ENCODE peak calls at places on chromosomes 6 and 20, in five cellular contexts. M is lung; G is CD4-positive, CD25-positive, alpha-beta regulatory T cell; J is CD8-positive, alpha-beta T cell; X is cardiac muscle cell. R is an unnamed sample. For H3K36me3, H3K4me1 and H3K27me3, the result is how much of the 10 kb centered on the place peaks cover.

GRCh38 chr6:131831392-131831791 is 23.6 kb downstream of the ENPP1 start:
- DNase-seq in X (no peak), M (no peak), J (no peak), G (no peak), R (no peak)

GRCh38 chr6:36786055-36786675 is 53.1 kb downstream of the CPNE5 start:
- DNase-seq in X (no peak), M (no peak), G (no peak), J (no peak), R (no peak)

GRCh38 chr6:150133686-150134085 is 9.2 kb upstream of the PPP1R14C start:
- DNase-seq in M (no peak), J (no peak), X (no peak), G (no peak), R (no peak)

GRCh38 chr6:136547336-136547735 is 2.9 kb downstream of the MAP7 start:
- DNase-seq in X (peak), J (no peak), G (no peak), M (no peak), R (no peak)

GRCh38 chr20:38932457-38933120 is 6.4 kb downstream of the FAM83D start:
- DNase-seq in G (no peak), X (no peak), M (no peak), J (no peak), R (no peak)

GRCh38 chr6:3825331-3825831 is 23.8 kb upstream of the FAM50B start:
- DNase-seq in M (peak), X (no peak), G (no peak), J (no peak), R (no peak)

GRCh38 chr6:134331255-134331654 is 13.3 kb upstream of the SGK1 start:
- DNase-seq in X (no peak), M (no peak), J (no peak), G (no peak), R (no peak)

GRCh38 chr6:147262943-147263342 is 58.7 kb downstream of the STXBP5 start:
- DNase-seq in G (no peak), J (no peak), M (no peak), X (no peak), R (no peak)

GRCh38 chr6:8830794-8831193 is 395.4 kb upstream of the SLC35B3 start:
- DNase-seq in M (no peak), J (no peak), G (no peak), X (no peak), R (no peak)

GRCh38 chr6:158625881-158626305 is 18.6 kb downstream of the DYNLT1 start:
- DNase-seq in J (no peak), G (no peak), M (no peak), X (no peak), R (no peak)

GRCh38 chr6:63447134-63447533 is 125.1 kb upstream of the LOC128125822 start:
- DNase-seq in G (no peak), M (no peak), J (no peak), X (no peak), R (no peak)

GRCh38 chr20:52039746-52040145 is 151.8 kb downstream of the ZFP64 start:
- DNase-seq in M (no peak), G (no peak), J (no peak), X (no peak), R (no peak)

DNA sequence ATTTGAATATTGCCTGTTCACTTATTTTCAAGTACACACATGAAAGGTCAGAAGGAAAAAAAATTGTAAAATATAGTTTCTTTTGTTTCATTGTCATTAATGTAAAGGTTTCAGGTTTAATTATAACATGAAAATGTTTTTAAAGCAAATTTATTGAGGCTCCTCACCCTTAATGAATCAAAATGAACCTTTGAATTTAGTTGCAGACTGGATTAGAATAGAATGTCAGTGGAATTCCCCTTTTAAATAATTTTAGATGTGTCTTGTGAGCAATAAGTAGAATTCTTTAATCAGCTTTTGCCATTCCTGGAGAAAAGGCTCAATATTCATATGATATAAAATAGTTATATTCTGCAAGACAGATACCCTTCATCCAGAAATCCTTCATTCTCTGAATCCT is 70.7 kb upstream of the SMIM8 start:
- DNase-seq in J (no peak), M (no peak), X (no peak), G (no peak), R (no peak)
- H3K36me3 ChIP-seq in J (under half), M (under half), X (under half), G (half or more), R (under half)

GRCh38 chr6:48471326-48471725 is 360.3 kb upstream of the PTCHD4 start:
- DNase-seq in J (no peak), X (no peak), M (no peak), G (no peak), R (no peak)
- H3K4me1 ChIP-seq in J (under half), X (under half), M (under half), G (under half), R (under half)

GRCh38 chr20:1630186-1630585 is 10.4 kb upstream of the SIRPB1 start:
- DNase-seq in J (no peak), M (no peak), G (no peak), X (no peak), R (no peak)

GRCh38 chr20:1626528-1627192 is 6.9 kb upstream of the SIRPB1 start:
- DNase-seq in G (no peak), J (no peak), X (no peak), M (no peak), R (no peak)

GRCh38 chr20:1629321-1629720 is 9.5 kb upstream of the SIRPB1 start:
- DNase-seq in J (no peak), G (no peak), X (no peak), M (no peak), R (no peak)

GRCh38 chr20:1631309-1632227 is 11.8 kb upstream of the SIRPB1 start:
- DNase-seq in X (no peak), J (no peak), G (no peak), M (no peak), R (no peak)

DNA sequence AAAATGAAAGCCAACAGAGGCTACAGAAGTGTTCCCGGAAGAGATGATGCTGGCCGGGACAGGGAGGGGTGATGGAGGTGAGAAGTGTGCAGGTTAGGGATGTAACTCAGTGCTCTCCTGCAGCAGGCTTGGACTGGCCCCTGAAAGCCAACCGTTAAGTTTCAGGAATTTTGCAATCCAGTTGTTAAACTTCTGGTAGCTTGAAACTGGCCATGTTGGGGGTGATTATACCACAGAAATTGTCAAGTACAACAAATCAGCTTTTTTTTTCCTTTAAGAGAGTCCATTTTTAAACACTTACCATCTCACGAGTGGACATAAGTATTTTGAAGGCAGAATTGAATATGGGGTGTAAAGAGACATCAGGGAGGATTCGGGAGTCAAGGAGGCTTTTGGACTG is 8.8 kb upstream of the SIRPB1 start:
- DNase-seq in G (no peak), J (no peak), M (no peak), X (no peak), R (no peak)
- H3K27me3 ChIP-seq in G (under half), J (under half), M (under half), X (under half), R (under half)

GRCh38 chr20:6012166-6012565 is 41.7 kb downstream of the LRRN4 start:
- DNase-seq in G (no peak), M (no peak), J (no peak), X (no peak), R (no peak)

GRCh38 chr20:6014957-6015356 is 38.9 kb downstream of the LRRN4 start:
- DNase-seq in M (no peak), J (no peak), G (no peak), X (no peak), R (no peak)

GRCh38 chr20:6017467-6017866 is 36.4 kb downstream of the LRRN4 start:
- DNase-seq in X (no peak), G (no peak), M (no peak), J (no peak), R (no peak)

GRCh38 chr20:6017880-6018279 is 36.0 kb downstream of the LRRN4 start:
- DNase-seq in J (no peak), M (no peak), G (no peak), X (no peak), R (no peak)

DNA sequence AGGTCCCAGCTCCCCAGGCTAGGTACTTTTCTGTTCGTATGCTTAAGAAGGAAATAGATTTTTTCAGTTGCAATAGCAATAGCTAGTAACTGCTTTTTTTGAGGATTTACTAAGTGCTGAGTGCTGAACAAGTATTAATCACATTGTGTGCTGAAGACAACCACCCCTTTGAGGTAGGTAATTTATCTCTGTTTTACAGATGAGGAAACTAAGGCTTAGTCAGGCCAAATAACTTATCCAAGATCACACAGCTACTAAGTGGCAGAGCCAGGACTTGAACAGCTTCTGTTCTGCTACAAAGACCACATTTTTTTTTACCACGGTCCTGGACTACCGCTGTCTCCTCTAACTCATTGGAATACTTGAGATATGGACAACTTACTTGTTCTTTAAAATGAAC is 39.8 kb downstream of the LRRN4 start:
- DNase-seq in X (no peak), J (no peak), M (no peak), G (no peak), R (no peak)
- H3K36me3 ChIP-seq in X (half or more), J (under half), M (under half), G (half or more), R (half or more)

DNA sequence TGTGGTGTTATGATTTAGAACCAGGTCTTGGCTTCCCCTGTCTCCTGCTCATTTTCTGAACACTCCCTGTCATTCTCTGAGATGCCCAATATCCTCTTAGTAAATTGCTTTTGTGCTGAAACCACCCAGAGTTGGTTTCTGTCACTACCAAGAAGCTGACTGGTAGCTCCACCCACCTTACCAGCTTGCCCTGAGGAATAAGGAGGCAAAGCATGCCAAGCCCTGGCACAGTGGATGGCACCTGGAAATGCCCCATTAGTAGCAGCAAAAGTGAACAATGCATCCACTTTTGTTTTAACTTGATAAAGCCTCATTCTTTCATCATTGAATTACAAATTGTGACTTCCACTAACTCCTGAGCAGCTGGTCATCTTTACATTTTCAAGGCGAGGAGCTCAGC is 157.7 kb downstream of the CDC5L start:
- DNase-seq in X (no peak), G (no peak), M (no peak), J (no peak), R (no peak)
- H3K4me1 ChIP-seq in X (under half), G (under half), M (under half), J (under half), R (under half)

GRCh38 chr20:46036370-46036769 is 7.4 kb downstream of the SLC12A5 start:
- DNase-seq in M (no peak), J (no peak), G (no peak), X (no peak), R (no peak)

GRCh38 chr20:46035713-46036112 is 6.7 kb downstream of the SLC12A5 start:
- DNase-seq in X (no peak), M (no peak), G (no peak), J (no peak), R (no peak)

GRCh38 chr20:46031701-46032254 is 2.8 kb downstream of the SLC12A5 start:
- DNase-seq in J (no peak), G (no peak), X (peak), M (no peak), R (no peak)

GRCh38 chr20:46035253-46035652 is 6.2 kb downstream of the SLC12A5 start:
- DNase-seq in M (no peak), J (no peak), G (no peak), X (no peak), R (no peak)

GRCh38 chr20:46034039-46034438 is 5.0 kb downstream of the SLC12A5 start:
- DNase-seq in M (no peak), J (no peak), G (no peak), X (no peak), R (no peak)
- H3K27me3 ChIP-seq in M (under half), J (under half), G (under half), X (half or more), R (under half)

GRCh38 chr6:142878407-142878806 is 66.6 kb downstream of the HIVEP2 start:
- DNase-seq in X (no peak), M (no peak), G (no peak), J (no peak), R (no peak)
- H3K36me3 ChIP-seq in X (under half), M (under half), G (under half), J (under half), R (under half)

DNA sequence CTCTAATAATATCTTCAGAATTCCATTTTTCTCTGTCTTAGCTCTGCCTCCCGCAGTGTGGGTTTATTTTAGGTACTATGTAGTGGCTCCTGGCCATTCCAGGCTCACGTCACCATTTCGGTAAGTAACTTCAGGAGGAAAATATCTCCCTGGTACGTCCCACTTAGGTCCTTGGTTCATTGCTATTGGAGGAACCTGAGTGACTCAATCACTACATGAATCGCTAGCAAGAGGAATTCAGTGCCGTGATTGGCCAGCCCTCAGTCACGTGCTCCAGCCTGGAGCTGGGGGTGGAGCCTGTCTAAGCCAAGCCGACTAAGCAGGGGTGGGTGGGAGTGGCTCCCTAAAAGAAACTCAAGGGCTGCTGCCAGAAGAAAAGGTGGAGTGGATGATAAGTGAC is 67.3 kb upstream of the E2F3 start:
- DNase-seq in G (no peak), M (no peak), J (no peak), X (no peak), R (peak)
- H3K4me1 ChIP-seq in G (under half), M (under half), J (under half), X (under half), R (under half)

DNA sequence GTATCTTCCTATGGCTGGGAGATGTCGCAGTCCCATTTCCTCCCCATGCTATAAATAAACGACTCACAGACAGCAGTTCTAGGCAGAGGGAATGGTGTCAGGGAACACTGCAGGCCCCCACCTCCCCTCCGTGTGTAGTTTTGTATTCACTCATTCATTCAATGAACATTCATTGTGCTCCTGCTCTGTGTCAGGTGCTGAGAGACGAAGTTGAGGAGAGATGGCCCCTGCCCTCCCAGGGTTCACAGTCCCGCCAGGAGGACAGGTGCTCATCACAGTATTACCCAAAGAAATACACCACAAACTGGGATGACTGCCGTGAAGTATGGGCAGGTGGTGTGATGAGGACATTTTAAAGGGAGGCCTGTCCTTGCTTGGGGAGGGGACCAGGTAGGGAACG is 29.8 kb downstream of the NPEPL1 start:
- DNase-seq in J (no peak), X (no peak), M (no peak), G (no peak), R (no peak)
- H3K27me3 ChIP-seq in J (under half), X (under half), M (under half), G (under half), R (under half)

GRCh38 chr6:117561128-117561527 is 41.2 kb downstream of the GOPC start:
- DNase-seq in X (no peak), J (no peak), M (no peak), G (no peak), R (no peak)
- H3K36me3 ChIP-seq in X (under half), J (under half), M (under half), G (under half), R (under half)